ENCODE peak calls at places on chromosomes 5 and 9, in eight cellular contexts. One of them, this sample, is unnamed.

GRCh38 chr5:142830241-142831018 is 60.3 kb downstream of the ARHGAP26 start:
- DNase-seq in prostate gland: no peak
- DNase-seq in fibroblast of lung: peak
- DNase-seq in HFFc6: peak
- DNase-seq in left lung: no peak
- DNase-seq in cardiac muscle cell: peak
- DNase-seq in Peyer's patch: no peak
- DNase-seq in heart left ventricle: no peak
- DNase-seq in this sample: no peak

GRCh38 chr9:121390372-121390771 is 20.3 kb upstream of the STOM start:
- DNase-seq in Peyer's patch: no peak
- DNase-seq in cardiac muscle cell: no peak
- DNase-seq in fibroblast of lung: no peak
- DNase-seq in left lung: no peak
- DNase-seq in HFFc6: no peak
- DNase-seq in heart left ventricle: no peak
- DNase-seq in prostate gland: no peak
- DNase-seq in this sample: no peak

GRCh38 chr5:18466731-18467130 is 832.5 kb downstream of the TAF11L14 start:
- DNase-seq in left lung: no peak
- DNase-seq in prostate gland: no peak
- DNase-seq in heart left ventricle: no peak
- DNase-seq in HFFc6: no peak
- DNase-seq in cardiac muscle cell: no peak
- DNase-seq in fibroblast of lung: no peak
- DNase-seq in Peyer's patch: no peak
- DNase-seq in this sample: no peak

GRCh38 chr5:67512758-67513157 is 316.2 kb upstream of the CD180 start:
- DNase-seq in prostate gland: no peak
- DNase-seq in cardiac muscle cell: no peak
- DNase-seq in fibroblast of lung: no peak
- DNase-seq in heart left ventricle: no peak
- DNase-seq in left lung: no peak
- DNase-seq in Peyer's patch: no peak
- DNase-seq in HFFc6: no peak
- DNase-seq in this sample: no peak

GRCh38 chr9:21141427-21141882 is at the start of gene IFNW1:
- DNase-seq in Peyer's patch: no peak
- DNase-seq in fibroblast of lung: no peak
- DNase-seq in prostate gland: no peak
- DNase-seq in left lung: no peak
- DNase-seq in cardiac muscle cell: no peak
- DNase-seq in heart left ventricle: no peak
- DNase-seq in HFFc6: no peak
- DNase-seq in this sample: no peak

GRCh38 chr5:56610093-56610698 is 205.2 kb upstream of the MAP3K1 start:
- DNase-seq in heart left ventricle: no peak
- DNase-seq in cardiac muscle cell: no peak
- DNase-seq in prostate gland: no peak
- DNase-seq in left lung: no peak
- DNase-seq in Peyer's patch: no peak
- DNase-seq in fibroblast of lung: no peak
- DNase-seq in HFFc6: no peak
- DNase-seq in this sample: no peak

GRCh38 chr5:16579142-16579541 is 37.7 kb downstream of the RETREG1 start:
- DNase-seq in cardiac muscle cell: no peak
- DNase-seq in left lung: no peak
- DNase-seq in HFFc6: no peak
- DNase-seq in Peyer's patch: no peak
- DNase-seq in heart left ventricle: peak
- DNase-seq in fibroblast of lung: no peak
- DNase-seq in prostate gland: peak
- DNase-seq in this sample: no peak

GRCh38 chr9:6134661-6135177 is 80.9 kb upstream of the IL33 start:
- DNase-seq in HFFc6: peak
- DNase-seq in cardiac muscle cell: no peak
- DNase-seq in Peyer's patch: no peak
- DNase-seq in left lung: no peak
- DNase-seq in prostate gland: no peak
- DNase-seq in fibroblast of lung: peak
- DNase-seq in heart left ventricle: no peak
- DNase-seq in this sample: no peak

GRCh38 chr5:159403906-159404641 is 73.8 kb upstream of the IL12B start:
- DNase-seq in Peyer's patch: no peak
- DNase-seq in cardiac muscle cell: no peak
- DNase-seq in fibroblast of lung: peak
- DNase-seq in HFFc6: no peak
- DNase-seq in heart left ventricle: no peak
- DNase-seq in left lung: no peak
- DNase-seq in prostate gland: no peak
- DNase-seq in this sample: no peak

GRCh38 chr5:997001-997474 is 11.6 kb upstream of the NKD2 start:
- DNase-seq in prostate gland: no peak
- DNase-seq in cardiac muscle cell: peak
- DNase-seq in left lung: peak
- DNase-seq in Peyer's patch: peak
- DNase-seq in HFFc6: no peak
- DNase-seq in heart left ventricle: peak
- DNase-seq in fibroblast of lung: no peak
- DNase-seq in this sample: no peak

GRCh38 chr5:674630-675011 is 18.5 kb downstream of the TPPP start:
- DNase-seq in left lung: peak
- DNase-seq in Peyer's patch: peak
- DNase-seq in heart left ventricle: peak
- DNase-seq in cardiac muscle cell: no peak
- DNase-seq in HFFc6: no peak
- DNase-seq in prostate gland: no peak
- DNase-seq in fibroblast of lung: no peak
- DNase-seq in this sample: no peak

GRCh38 chr5:179914032-179914755 is 6.5 kb upstream of the TBC1D9B start:
- DNase-seq in HFFc6: peak
- DNase-seq in left lung: no peak
- DNase-seq in heart left ventricle: no peak
- DNase-seq in prostate gland: peak
- DNase-seq in fibroblast of lung: peak
- DNase-seq in Peyer's patch: no peak
- DNase-seq in cardiac muscle cell: peak
- DNase-seq in this sample: peak

GRCh38 chr9:81035171-81035570 is 654.2 kb downstream of the TLE1 start:
- DNase-seq in heart left ventricle: no peak
- DNase-seq in HFFc6: peak
- DNase-seq in prostate gland: no peak
- DNase-seq in left lung: no peak
- DNase-seq in fibroblast of lung: peak
- DNase-seq in cardiac muscle cell: peak
- DNase-seq in Peyer's patch: no peak
- DNase-seq in this sample: no peak

GRCh38 chr5:177456591-177456964 is 10.0 kb downstream of the PRR7 start:
- DNase-seq in heart left ventricle: no peak
- DNase-seq in HFFc6: no peak
- DNase-seq in cardiac muscle cell: no peak
- DNase-seq in left lung: no peak
- DNase-seq in Peyer's patch: no peak
- DNase-seq in fibroblast of lung: no peak
- DNase-seq in prostate gland: no peak
- DNase-seq in this sample: no peak

GRCh38 chr5:177453852-177454396 is 7.3 kb downstream of the PRR7 start:
- DNase-seq in left lung: no peak
- DNase-seq in HFFc6: no peak
- DNase-seq in fibroblast of lung: peak
- DNase-seq in heart left ventricle: no peak
- DNase-seq in cardiac muscle cell: peak
- DNase-seq in Peyer's patch: peak
- DNase-seq in prostate gland: no peak
- DNase-seq in this sample: no peak

GRCh38 chr5:177455661-177456590 is 9.3 kb downstream of the PRR7 start:
- DNase-seq in heart left ventricle: peak
- DNase-seq in fibroblast of lung: peak
- DNase-seq in cardiac muscle cell: peak
- DNase-seq in left lung: peak
- DNase-seq in prostate gland: peak
- DNase-seq in Peyer's patch: peak
- DNase-seq in HFFc6: peak
- DNase-seq in this sample: peak

GRCh38 chr5:177454397-177455035 is 7.9 kb downstream of the PRR7 start:
- DNase-seq in fibroblast of lung: peak
- DNase-seq in prostate gland: peak
- DNase-seq in Peyer's patch: peak
- DNase-seq in cardiac muscle cell: peak
- DNase-seq in heart left ventricle: peak
- DNase-seq in left lung: peak
- DNase-seq in HFFc6: peak
- DNase-seq in this sample: peak

DNA sequence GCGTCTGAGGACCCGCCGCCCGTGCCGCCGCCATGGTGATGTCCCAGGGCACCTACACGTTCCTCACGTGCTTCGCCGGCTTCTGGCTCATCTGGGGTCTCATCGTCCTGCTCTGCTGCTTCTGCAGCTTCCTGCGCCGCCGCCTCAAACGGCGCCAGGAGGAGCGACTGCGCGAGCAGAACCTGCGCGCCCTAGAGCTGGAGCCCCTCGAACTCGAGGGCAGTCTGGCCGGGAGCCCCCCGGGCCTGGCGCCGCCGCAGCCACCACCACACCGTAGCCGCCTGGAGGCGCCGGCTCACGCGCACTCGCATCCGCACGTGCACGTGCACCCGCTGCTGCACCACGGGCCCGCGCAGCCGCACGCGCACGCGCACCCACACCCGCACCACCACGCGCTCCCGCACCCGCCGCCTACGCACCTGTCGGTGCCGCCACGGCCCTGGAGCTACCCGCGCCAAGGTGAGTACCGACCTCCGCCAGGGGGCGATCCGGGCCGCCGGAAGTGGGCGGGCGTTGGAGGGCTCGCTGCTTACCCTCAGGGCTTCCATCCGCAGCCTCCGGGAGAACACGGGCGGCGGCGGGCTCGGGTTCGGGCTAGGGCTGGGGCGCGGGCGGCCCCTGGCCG is 8.5 kb downstream of the PRR7 start:
- DNase-seq in HFFc6: peak
- DNase-seq in prostate gland: peak
- DNase-seq in cardiac muscle cell: peak
- DNase-seq in fibroblast of lung: peak
- DNase-seq in left lung: peak
- DNase-seq in heart left ventricle: peak
- DNase-seq in Peyer's patch: peak
- DNase-seq in this sample: peak
- TF ChIP-seq CTCF in HFFc6: peak
- TF ChIP-seq CTCF in prostate gland: peak
- TF ChIP-seq CTCF in cardiac muscle cell: peak
- TF ChIP-seq CTCF in fibroblast of lung: peak
- TF ChIP-seq CTCF in left lung: peak
- TF ChIP-seq CTCF in heart left ventricle: peak
- TF ChIP-seq CTCF in Peyer's patch: peak
- TF ChIP-seq CTCF in this sample: peak

DNA sequence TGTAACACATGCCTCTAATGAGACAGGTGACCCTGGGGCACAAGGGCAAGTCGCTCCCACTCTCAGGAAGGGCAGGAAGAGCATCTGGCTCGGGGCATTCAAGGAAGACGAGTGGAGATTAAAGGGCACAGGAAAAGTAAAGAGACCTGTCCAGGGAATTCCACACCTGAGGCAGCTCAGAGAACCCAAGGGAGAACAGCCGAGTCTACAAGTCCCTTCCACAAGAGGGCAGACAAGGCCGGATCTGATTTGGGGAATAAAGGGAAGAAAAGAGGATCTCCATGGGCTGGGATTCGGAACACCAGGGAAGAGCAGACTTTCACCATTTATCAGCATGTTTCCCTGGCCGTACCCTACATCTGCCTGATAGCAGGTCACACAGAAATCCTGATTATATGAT is 28.1 kb downstream of the GPX3 start:
- DNase-seq in fibroblast of lung: no peak
- DNase-seq in heart left ventricle: no peak
- DNase-seq in cardiac muscle cell: peak
- DNase-seq in HFFc6: peak
- DNase-seq in Peyer's patch: peak
- DNase-seq in prostate gland: no peak
- DNase-seq in left lung: no peak
- DNase-seq in this sample: no peak
- TF ChIP-seq CTCF in fibroblast of lung: peak
- TF ChIP-seq CTCF in heart left ventricle: no peak
- TF ChIP-seq CTCF in cardiac muscle cell: peak
- TF ChIP-seq CTCF in HFFc6: peak
- TF ChIP-seq CTCF in Peyer's patch: peak
- TF ChIP-seq CTCF in prostate gland: peak
- TF ChIP-seq CTCF in left lung: no peak
- TF ChIP-seq CTCF in this sample: no peak

DNA sequence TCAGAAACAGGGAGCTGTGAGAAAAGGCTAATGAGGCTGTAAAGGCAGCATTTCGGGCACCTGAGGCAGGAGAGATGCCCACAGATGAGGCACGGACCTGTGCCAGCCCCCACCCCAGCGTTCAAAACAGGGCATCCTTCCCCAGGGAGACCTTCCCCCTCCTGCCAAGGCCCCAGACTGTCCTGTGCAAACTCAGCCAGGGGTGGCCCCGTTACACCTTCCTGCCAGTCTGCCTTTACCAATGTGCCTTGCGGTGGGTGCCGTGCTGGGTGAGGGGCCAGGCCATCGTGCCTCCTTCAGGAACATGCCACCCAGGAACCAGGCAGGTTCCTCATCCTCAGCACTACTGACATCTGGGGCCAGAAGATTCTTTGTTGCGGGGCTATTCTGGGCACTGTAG is 53.9 kb downstream of the AK8 start:
- DNase-seq in fibroblast of lung: no peak
- DNase-seq in left lung: no peak
- DNase-seq in cardiac muscle cell: no peak
- DNase-seq in prostate gland: no peak
- DNase-seq in HFFc6: no peak
- DNase-seq in heart left ventricle: no peak
- DNase-seq in Peyer's patch: no peak
- DNase-seq in this sample: no peak
- TF ChIP-seq CTCF in fibroblast of lung: no peak
- TF ChIP-seq CTCF in left lung: no peak
- TF ChIP-seq CTCF in cardiac muscle cell: no peak
- TF ChIP-seq CTCF in prostate gland: no peak
- TF ChIP-seq CTCF in HFFc6: no peak
- TF ChIP-seq CTCF in heart left ventricle: no peak
- TF ChIP-seq CTCF in Peyer's patch: no peak
- TF ChIP-seq CTCF in this sample: no peak

GRCh38 chr5:163005949-163006348 is 431.4 kb upstream of the CCNG1 start:
- DNase-seq in HFFc6: no peak
- DNase-seq in left lung: no peak
- DNase-seq in heart left ventricle: no peak
- DNase-seq in Peyer's patch: no peak
- DNase-seq in fibroblast of lung: peak
- DNase-seq in cardiac muscle cell: no peak
- DNase-seq in prostate gland: no peak
- DNase-seq in this sample: no peak
- TF ChIP-seq CTCF in HFFc6: peak
- TF ChIP-seq CTCF in left lung: no peak
- TF ChIP-seq CTCF in heart left ventricle: no peak
- TF ChIP-seq CTCF in Peyer's patch: no peak
- TF ChIP-seq CTCF in fibroblast of lung: no peak
- TF ChIP-seq CTCF in cardiac muscle cell: no peak
- TF ChIP-seq CTCF in prostate gland: no peak
- TF ChIP-seq CTCF in this sample: no peak

This sample was measured in spleen.